ENCODE peak calls at places on chromosomes 6 and 20, in five cellular contexts. F is neural progenitor cell; Q is activated T-helper 9 cell treated with anti-CD3 and anti-CD28 coated beads, Interleukin-2, amount 50 U/mL, for 16 hours; S is non-pigmented ciliary epithelial cell; K is Right ventricle myocardium superior. H is an unnamed sample.

GRCh38 chr6:43083041-43083669 is 7.0 kb downstream of the PTK7 start:
- DNase-seq in F (no peak), Q (no peak), S (no peak), K (no peak), H (no peak)

GRCh38 chr6:70307008-70307407 is 4.1 kb upstream of the COL9A1 start:
- DNase-seq in F (no peak), Q (no peak), S (no peak), K (no peak), H (no peak)

GRCh38 chr6:67221226-67221625 is 1413.9 kb upstream of the ADGRB3 start:
- DNase-seq in F (no peak), Q (no peak), S (peak; percentile 38), K (no peak), H (peak; percentile 15)

GRCh38 chr6:52995913-52996685 is 1.0 kb upstream of the GSTA4 start:
- DNase-seq in F (peak; percentile 73), Q (no peak), S (peak; percentile 73), K (peak; percentile 65), H (peak; percentile 88)

GRCh38 chr6:1704711-1705110 is 95.0 kb downstream of the FOXC1 start:
- DNase-seq in F (no peak), Q (no peak), S (no peak), K (no peak), H (no peak)

GRCh38 chr6:161107779-161108380 is 116.3 kb downstream of the MAP3K4 start:
- DNase-seq in F (no peak), Q (no peak), S (no peak), K (no peak), H (no peak)

GRCh38 chr6:85185977-85186376 is 263.9 kb upstream of the NT5E start:
- DNase-seq in F (no peak), Q (no peak), S (no peak), K (no peak), H (peak; percentile 58)

GRCh38 chr6:80449756-80450155 is 343.3 kb downstream of the BCKDHB start:
- DNase-seq in F (no peak), Q (no peak), S (no peak), K (no peak), H (no peak)

GRCh38 chr20:31723282-31724078 is 812 bp upstream of the BCL2L1 start:
- DNase-seq in F (peak; percentile 99), Q (peak; percentile 96), S (peak; percentile 88), K (peak; percentile 98), H (peak; percentile 97)

GRCh38 chr20:14568225-14568624 is 230.8 kb upstream of the FLRT3 start:
- DNase-seq in F (peak; percentile 85), Q (no peak), S (no peak), K (no peak), H (no peak)

GRCh38 chr6:111952821-111953535 is 79.7 kb upstream of the FYN start:
- DNase-seq in F (no peak), Q (no peak), S (no peak), K (no peak), H (peak; percentile 78)

GRCh38 chr20:63053430-63054102 is 46.8 kb upstream of the BHLHE23 start:
- DNase-seq in F (no peak), Q (no peak), S (no peak), K (no peak), H (no peak)

GRCh38 chr6:28747631-28748157 is 176.1 kb downstream of the TRIM27 start:
- DNase-seq in F (peak; percentile 78), Q (no peak), S (peak; percentile 89), K (no peak), H (peak; percentile 86)

GRCh38 chr6:53795702-53796450 is 1.1 kb downstream of the LRRC1 start:
- DNase-seq in F (peak; percentile 69), Q (no peak), S (no peak), K (peak; percentile 43), H (no peak)

GRCh38 chr6:117932001-117932400 is 24.9 kb downstream of the SLC35F1 start:
- DNase-seq in F (no peak), Q (no peak), S (no peak), K (no peak), H (no peak)

GRCh38 chr6:2911171-2911570 is 8.1 kb upstream of the SERPINB9 start:
- DNase-seq in F (no peak), Q (no peak), S (no peak), K (no peak), H (no peak)

GRCh38 chr6:22108199-22108598 is 188.6 kb downstream of the PRL start:
- DNase-seq in F (no peak), Q (no peak), S (no peak), K (peak; percentile 45), H (peak; percentile 25)

GRCh38 chr6:88165087-88165876 is 865 bp downstream of the CNR1 start:
- DNase-seq in F (no peak), Q (no peak), S (no peak), K (no peak), H (no peak)

GRCh38 chr6:154542747-154543146 is 32.3 kb upstream of the CNKSR3 start:
- DNase-seq in F (peak; percentile 64), Q (no peak), S (no peak), K (no peak), H (no peak)

GRCh38 chr6:32436995-32437836 is 2.5 kb upstream of the HLA-DRA start:
- DNase-seq in F (no peak), Q (no peak), S (no peak), K (no peak), H (peak; percentile 24)

GRCh38 chr20:22227301-22227700 is 357.1 kb downstream of the FOXA2 start:
- DNase-seq in F (no peak), Q (no peak), S (no peak), K (no peak), H (peak; percentile 57)

GRCh38 chr20:37958856-37959255 is 55.9 kb downstream of the VSTM2L start:
- DNase-seq in F (no peak), Q (no peak), S (no peak), K (no peak), H (no peak)

GRCh38 chr20:57795347-57795697 is 85.5 kb upstream of the PMEPA1 start:
- DNase-seq in F (no peak), Q (no peak), S (no peak), K (peak; percentile 63), H (peak; percentile 11)

GRCh38 chr6:112033824-112034223 is 20.1 kb upstream of the CCN6 start:
- DNase-seq in F (no peak), Q (no peak), S (no peak), K (no peak), H (no peak)

H was measured in fibroblast of mammary gland.